ENCODE peak calls at places on chromosomes 2 and 18, in five cellular contexts. One of them, this sample, is unnamed.

GRCh38 chr2:29113891-29114321 is 1.3 kb upstream of the CLIP4 start:
- DNase-seq in cardiac muscle cell: peak; percentile 77
- DNase-seq in DND-41: no peak
- DNase-seq in right atrium auricular region: peak; percentile 81
- DNase-seq in MM.1S: peak; percentile 39
- DNase-seq in this sample: no peak

GRCh38 chr2:101188683-101189405 is 37.7 kb upstream of the TBC1D8 start:
- DNase-seq in cardiac muscle cell: peak; percentile 64
- DNase-seq in DND-41: no peak
- DNase-seq in right atrium auricular region: no peak
- DNase-seq in MM.1S: no peak
- DNase-seq in this sample: no peak

GRCh38 chr2:133123912-133124311 is 444.4 kb downstream of the NCKAP5 start:
- DNase-seq in cardiac muscle cell: no peak
- DNase-seq in DND-41: no peak
- DNase-seq in right atrium auricular region: no peak
- DNase-seq in MM.1S: no peak
- DNase-seq in this sample: no peak

GRCh38 chr2:29293830-29294438 is 178.7 kb downstream of the CLIP4 start:
- DNase-seq in cardiac muscle cell: peak; percentile 47
- DNase-seq in DND-41: peak; percentile 48
- DNase-seq in right atrium auricular region: no peak
- DNase-seq in MM.1S: peak; percentile 12
- DNase-seq in this sample: no peak

GRCh38 chr2:228657807-228658402 is 476.4 kb upstream of the SPHKAP start:
- DNase-seq in cardiac muscle cell: peak; percentile 62
- DNase-seq in DND-41: no peak
- DNase-seq in right atrium auricular region: no peak
- DNase-seq in MM.1S: peak; percentile 56
- DNase-seq in this sample: no peak

GRCh38 chr2:160401895-160402294 is 91.7 kb downstream of the RBMS1 start:
- DNase-seq in cardiac muscle cell: no peak
- DNase-seq in DND-41: no peak
- DNase-seq in right atrium auricular region: no peak
- DNase-seq in MM.1S: no peak
- DNase-seq in this sample: no peak

GRCh38 chr2:26034597-26035067 is 748 bp downstream of the RAB10 start:
- DNase-seq in cardiac muscle cell: peak; percentile 18
- DNase-seq in DND-41: peak; percentile 43
- DNase-seq in right atrium auricular region: no peak
- DNase-seq in MM.1S: no peak
- DNase-seq in this sample: no peak

GRCh38 chr2:3189076-3189591 is 188.5 kb downstream of the EIPR1 start:
- DNase-seq in cardiac muscle cell: no peak
- DNase-seq in DND-41: no peak
- DNase-seq in right atrium auricular region: no peak
- DNase-seq in MM.1S: no peak
- DNase-seq in this sample: no peak

GRCh38 chr2:16218651-16219050 is 278.3 kb downstream of the MYCN start:
- DNase-seq in cardiac muscle cell: no peak
- DNase-seq in DND-41: no peak
- DNase-seq in right atrium auricular region: no peak
- DNase-seq in MM.1S: no peak
- DNase-seq in this sample: no peak

GRCh38 chr2:27184115-27184514 is 27.7 kb upstream of the ATRAID start:
- DNase-seq in cardiac muscle cell: peak; percentile 78
- DNase-seq in DND-41: no peak
- DNase-seq in right atrium auricular region: peak; percentile 83
- DNase-seq in MM.1S: no peak
- DNase-seq in this sample: no peak

GRCh38 chr18:57624988-57625387 is 3.4 kb upstream of the NARS1 start:
- DNase-seq in cardiac muscle cell: no peak
- DNase-seq in DND-41: no peak
- DNase-seq in right atrium auricular region: no peak
- DNase-seq in MM.1S: no peak
- DNase-seq in this sample: no peak

GRCh38 chr2:227238242-227239237 is 74.1 kb downstream of the COL4A3 start:
- DNase-seq in cardiac muscle cell: peak; percentile 79
- DNase-seq in DND-41: peak; percentile 59
- DNase-seq in right atrium auricular region: peak; percentile 81
- DNase-seq in MM.1S: peak; percentile 66
- DNase-seq in this sample: peak; percentile 56

GRCh38 chr2:200039847-200040246 is 84.5 kb downstream of the MAIP1 start:
- DNase-seq in cardiac muscle cell: peak; percentile 71
- DNase-seq in DND-41: no peak
- DNase-seq in right atrium auricular region: no peak
- DNase-seq in MM.1S: no peak
- DNase-seq in this sample: no peak

GRCh38 chr18:5527603-5528002 is 16.2 kb downstream of the EPB41L3 start:
- DNase-seq in cardiac muscle cell: peak; percentile 87
- DNase-seq in DND-41: no peak
- DNase-seq in right atrium auricular region: peak; percentile 77
- DNase-seq in MM.1S: no peak
- DNase-seq in this sample: no peak

GRCh38 chr2:222424281-222424728 is at the start of gene SGPP2:
- DNase-seq in cardiac muscle cell: no peak
- DNase-seq in DND-41: no peak
- DNase-seq in right atrium auricular region: no peak
- DNase-seq in MM.1S: peak; percentile 42
- DNase-seq in this sample: peak; percentile 28

GRCh38 chr2:43280994-43281393 is 54.6 kb upstream of the ZFP36L2 start:
- DNase-seq in cardiac muscle cell: no peak
- DNase-seq in DND-41: no peak
- DNase-seq in right atrium auricular region: no peak
- DNase-seq in MM.1S: no peak
- DNase-seq in this sample: no peak

GRCh38 chr2:71894266-71894665 is 253.4 kb downstream of the CYP26B1 start:
- DNase-seq in cardiac muscle cell: no peak
- DNase-seq in DND-41: no peak
- DNase-seq in right atrium auricular region: peak; percentile 43
- DNase-seq in MM.1S: no peak
- DNase-seq in this sample: no peak

GRCh38 chr2:231159306-231159705 is 34.5 kb upstream of the HTR2B start:
- DNase-seq in cardiac muscle cell: peak; percentile 2
- DNase-seq in DND-41: no peak
- DNase-seq in right atrium auricular region: no peak
- DNase-seq in MM.1S: no peak
- DNase-seq in this sample: no peak

GRCh38 chr2:206408323-206409320 is 34.7 kb upstream of the ADAM23 start:
- DNase-seq in cardiac muscle cell: no peak
- DNase-seq in DND-41: no peak
- DNase-seq in right atrium auricular region: no peak
- DNase-seq in MM.1S: no peak
- DNase-seq in this sample: no peak

GRCh38 chr18:60549338-60549960 is 176.9 kb upstream of the MC4R start:
- DNase-seq in cardiac muscle cell: peak; percentile 83
- DNase-seq in DND-41: peak; percentile 44
- DNase-seq in right atrium auricular region: no peak
- DNase-seq in MM.1S: peak; percentile 81
- DNase-seq in this sample: no peak

GRCh38 chr18:36153203-36153602 is 23.5 kb downstream of the ELP2 start:
- DNase-seq in cardiac muscle cell: peak; percentile 87
- DNase-seq in DND-41: no peak
- DNase-seq in right atrium auricular region: no peak
- DNase-seq in MM.1S: no peak
- DNase-seq in this sample: no peak

GRCh38 chr2:32820701-32821100 is 126.1 kb upstream of the LTBP1 start:
- DNase-seq in cardiac muscle cell: no peak
- DNase-seq in DND-41: no peak
- DNase-seq in right atrium auricular region: no peak
- DNase-seq in MM.1S: no peak
- DNase-seq in this sample: no peak

GRCh38 chr2:134973241-134974146 is 54.9 kb downstream of the CCNT2 start:
- DNase-seq in cardiac muscle cell: no peak
- DNase-seq in DND-41: no peak
- DNase-seq in right atrium auricular region: no peak
- DNase-seq in MM.1S: peak; percentile 59
- DNase-seq in this sample: no peak

GRCh38 chr18:73669299-73669698 is 478.3 kb downstream of the FBXO15 start:
- DNase-seq in cardiac muscle cell: peak; percentile 71
- DNase-seq in DND-41: no peak
- DNase-seq in right atrium auricular region: no peak
- DNase-seq in MM.1S: no peak
- DNase-seq in this sample: no peak

GRCh38 chr2:157256621-157257020 is 884 bp upstream of the GALNT5 start:
- DNase-seq in cardiac muscle cell: no peak
- DNase-seq in DND-41: no peak
- DNase-seq in right atrium auricular region: no peak
- DNase-seq in MM.1S: peak; percentile 95
- DNase-seq in this sample: no peak

GRCh38 chr2:187951470-187952218 is 340.0 kb upstream of the GULP1 start:
- DNase-seq in cardiac muscle cell: no peak
- DNase-seq in DND-41: no peak
- DNase-seq in right atrium auricular region: no peak
- DNase-seq in MM.1S: no peak
- DNase-seq in this sample: no peak

GRCh38 chr2:104078431-104079157 is 775.3 kb upstream of the POU3F3 start:
- DNase-seq in cardiac muscle cell: no peak
- DNase-seq in DND-41: no peak
- DNase-seq in right atrium auricular region: no peak
- DNase-seq in MM.1S: no peak
- DNase-seq in this sample: no peak

GRCh38 chr2:215529271-215529670 is 93.4 kb upstream of the FN1 start:
- DNase-seq in cardiac muscle cell: peak; percentile 87
- DNase-seq in DND-41: no peak
- DNase-seq in right atrium auricular region: no peak
- DNase-seq in MM.1S: no peak
- DNase-seq in this sample: no peak

GRCh38 chr18:48136544-48137353 is 206.3 kb upstream of the SMAD2 start:
- DNase-seq in cardiac muscle cell: no peak
- DNase-seq in DND-41: peak; percentile 15
- DNase-seq in right atrium auricular region: no peak
- DNase-seq in MM.1S: no peak
- DNase-seq in this sample: no peak

GRCh38 chr2:119482481-119483394 is 41.5 kb downstream of the SCTR start:
- DNase-seq in cardiac muscle cell: no peak
- DNase-seq in DND-41: no peak
- DNase-seq in right atrium auricular region: peak; percentile 61
- DNase-seq in MM.1S: no peak
- DNase-seq in this sample: no peak

GRCh38 chr2:31222086-31222485 is 4.8 kb upstream of the CAPN14 start:
- DNase-seq in cardiac muscle cell: no peak
- DNase-seq in DND-41: no peak
- DNase-seq in right atrium auricular region: no peak
- DNase-seq in MM.1S: peak; percentile 6
- DNase-seq in this sample: no peak
- H3K4me3 ChIP-seq in cardiac muscle cell: no peak overlapping the region
- H3K4me3 ChIP-seq in DND-41: no peak overlapping the region
- H3K4me3 ChIP-seq in right atrium auricular region: no peak overlapping the region
- H3K4me3 ChIP-seq in MM.1S: no peak overlapping the region
- H3K4me3 ChIP-seq in this sample: no peak overlapping the region

GRCh38 chr2:23595601-23596251 is 210.7 kb downstream of the KLHL29 start:
- DNase-seq in cardiac muscle cell: peak; percentile 31
- DNase-seq in DND-41: no peak
- DNase-seq in right atrium auricular region: no peak
- DNase-seq in MM.1S: no peak
- DNase-seq in this sample: no peak
- H3K27ac ChIP-seq in cardiac muscle cell: no peak overlapping the region
- H3K27ac ChIP-seq in DND-41: no peak overlapping the region
- H3K27ac ChIP-seq in right atrium auricular region: peak overlapping the region; percentile 4
- H3K27ac ChIP-seq in MM.1S: no peak overlapping the region
- H3K27ac ChIP-seq in this sample: no peak overlapping the region

DNA sequence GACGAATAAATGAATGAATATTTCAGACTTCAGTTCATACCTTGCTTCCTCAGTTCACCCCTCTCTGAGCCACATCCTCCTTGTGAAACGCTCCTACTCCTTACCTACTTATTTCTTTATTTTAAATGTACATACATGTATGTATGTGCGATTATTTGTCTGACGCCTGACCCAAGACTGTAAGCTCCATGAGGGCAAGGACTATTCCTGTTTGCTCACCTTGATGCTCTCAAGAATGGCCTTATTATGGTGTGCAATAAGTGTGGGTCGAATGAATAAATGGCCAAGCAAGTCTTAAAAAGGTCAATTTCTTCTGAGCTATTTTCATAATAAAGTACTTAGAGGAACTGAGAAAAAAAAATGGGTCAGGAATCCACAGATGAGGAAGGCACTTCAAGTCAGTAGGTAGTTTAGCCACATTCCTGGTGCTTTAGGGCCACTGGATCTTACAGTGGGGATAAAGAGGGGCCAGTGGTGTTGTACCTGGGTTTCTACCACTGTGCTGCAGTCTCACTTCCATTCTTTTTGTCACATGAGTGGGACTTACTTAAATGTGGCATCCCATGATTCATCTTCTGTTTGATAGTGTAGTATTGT is 74.7 kb downstream of the SDC1 start:
- DNase-seq in cardiac muscle cell: no peak
- DNase-seq in DND-41: no peak
- DNase-seq in right atrium auricular region: no peak
- DNase-seq in MM.1S: no peak
- DNase-seq in this sample: no peak
- H3K4me1 ChIP-seq in cardiac muscle cell: peaks cover 27% of the 10 kb centered on the region
- H3K4me1 ChIP-seq in DND-41: no peaks in the 10 kb centered on the region
- H3K4me1 ChIP-seq in right atrium auricular region: no peaks in the 10 kb centered on the region
- H3K4me1 ChIP-seq in MM.1S: peaks cover 27% of the 10 kb centered on the region
- H3K4me1 ChIP-seq in this sample: no peaks in the 10 kb centered on the region

DNA sequence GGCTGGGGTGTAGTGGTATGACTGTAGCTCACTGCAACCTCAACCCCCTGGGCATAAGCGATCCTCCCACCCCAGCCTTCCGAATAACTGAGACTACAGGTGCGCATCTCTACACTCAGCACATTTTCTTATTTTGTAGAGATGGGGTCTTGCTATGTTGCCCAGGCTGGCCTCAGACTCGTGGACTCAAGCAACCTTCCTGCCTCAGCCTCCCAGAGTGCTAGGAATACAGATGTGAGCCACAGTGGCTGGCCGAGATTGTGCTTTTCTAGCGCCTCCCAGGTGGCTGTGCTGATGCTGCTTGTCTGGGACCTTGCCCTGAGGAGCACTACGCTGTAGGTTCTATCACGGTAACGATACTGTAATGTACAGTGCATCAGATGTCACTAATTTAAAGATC is 155.6 kb downstream of the AGAP1 start:
- DNase-seq in cardiac muscle cell: no peak
- DNase-seq in DND-41: no peak
- DNase-seq in right atrium auricular region: no peak
- DNase-seq in MM.1S: no peak
- DNase-seq in this sample: no peak
- H3K4me3 ChIP-seq in cardiac muscle cell: no peak overlapping the region
- H3K4me3 ChIP-seq in DND-41: no peak overlapping the region
- H3K4me3 ChIP-seq in right atrium auricular region: no peak overlapping the region
- H3K4me3 ChIP-seq in MM.1S: no peak overlapping the region
- H3K4me3 ChIP-seq in this sample: no peak overlapping the region

GRCh38 chr2:137449454-137449853 is 514.8 kb upstream of the HNMT start:
- DNase-seq in cardiac muscle cell: no peak
- DNase-seq in DND-41: no peak
- DNase-seq in right atrium auricular region: no peak
- DNase-seq in MM.1S: peak; percentile 27
- DNase-seq in this sample: no peak
- H3K27ac ChIP-seq in cardiac muscle cell: no peak overlapping the region
- H3K27ac ChIP-seq in DND-41: no peak overlapping the region
- H3K27ac ChIP-seq in right atrium auricular region: no peak overlapping the region
- H3K27ac ChIP-seq in MM.1S: no peak overlapping the region
- H3K27ac ChIP-seq in this sample: no peak overlapping the region

GRCh38 chr2:218325566-218326160 is 31.0 kb upstream of the CATIP start:
- DNase-seq in cardiac muscle cell: no peak
- DNase-seq in DND-41: no peak
- DNase-seq in right atrium auricular region: no peak
- DNase-seq in MM.1S: no peak
- DNase-seq in this sample: no peak
- H3K4me1 ChIP-seq in cardiac muscle cell: peaks cover 59% of the 10 kb centered on the region
- H3K4me1 ChIP-seq in DND-41: peaks cover 15% of the 10 kb centered on the region
- H3K4me1 ChIP-seq in right atrium auricular region: peaks cover 36% of the 10 kb centered on the region
- H3K4me1 ChIP-seq in MM.1S: peaks cover 7% of the 10 kb centered on the region
- H3K4me1 ChIP-seq in this sample: peaks cover 19% of the 10 kb centered on the region

This sample was measured in CD4-positive, CD25-positive, alpha-beta regulatory T cell.